ENCODE peak calls at places on chromosomes 13 and 19, in nine cellular contexts. W, M, K, C, E, B, Z, V and L are unnamed samples.

GRCh38 chr19:52170304-52170703 is 1.1 kb downstream of the ZNF836 start:
- DNase-seq in W (no peak), M (no peak), K (no peak), C (no peak), E (no peak), B (no peak), Z (no peak), V (no peak), L (no peak)

GRCh38 chr13:29382021-29382420 is 213.5 kb downstream of the SLC7A1 start:
- DNase-seq in W (no peak), M (no peak), K (no peak), C (no peak), E (no peak), B (no peak), Z (no peak), V (no peak), L (no peak)

GRCh38 chr19:48633148-48634035 is 3.8 kb downstream of the DBP start:
- DNase-seq in W (peak), M (no peak), K (no peak), C (no peak), E (no peak), B (no peak), Z (no peak), V (no peak), L (no peak)

GRCh38 chr19:30360378-30361106 is 11.6 kb upstream of the ZNF536 start:
- DNase-seq in W (no peak), M (no peak), K (peak), C (no peak), E (no peak), B (no peak), Z (no peak), V (no peak), L (no peak)

GRCh38 chr19:4908311-4908710 is 990 bp upstream of the UHRF1 start:
- DNase-seq in W (no peak), M (no peak), K (no peak), C (no peak), E (no peak), B (no peak), Z (no peak), V (no peak), L (no peak)

GRCh38 chr19:38277969-38278680 is 13.8 kb downstream of the SPINT2 start:
- DNase-seq in W (no peak), M (no peak), K (no peak), C (no peak), E (no peak), B (peak), Z (no peak), V (no peak), L (no peak)

GRCh38 chr13:57640582-57640981 is 9.0 kb downstream of the PCDH17 start:
- DNase-seq in W (no peak), M (no peak), K (no peak), C (no peak), E (no peak), B (no peak), Z (no peak), V (no peak), L (no peak)

GRCh38 chr19:5623397-5624153 is 692 bp downstream of the SAFB start:
- DNase-seq in W (no peak), M (no peak), K (no peak), C (no peak), E (peak), B (no peak), Z (no peak), V (no peak), L (no peak)

GRCh38 chr19:2631213-2631821 is 71.2 kb downstream of the GNG7 start:
- DNase-seq in W (no peak), M (peak), K (no peak), C (no peak), E (no peak), B (no peak), Z (no peak), V (no peak), L (no peak)

GRCh38 chr19:32172761-32173160 is 172.6 kb upstream of the ZNF507 start:
- DNase-seq in W (no peak), M (no peak), K (no peak), C (no peak), E (no peak), B (no peak), Z (peak), V (no peak), L (no peak)

GRCh38 chr19:3606174-3606689 is 443 bp downstream of the TBXA2R start:
- DNase-seq in W (peak), M (no peak), K (peak), C (no peak), E (no peak), B (peak), Z (no peak), V (peak), L (no peak)

GRCh38 chr13:77048592-77048991 is 21.6 kb upstream of the FBXL3 start:
- DNase-seq in W (no peak), M (no peak), K (no peak), C (no peak), E (no peak), B (no peak), Z (no peak), V (peak), L (no peak)

GRCh38 chr13:32642316-32642715 is 56.1 kb downstream of the PDS5B start:
- DNase-seq in W (no peak), M (no peak), K (no peak), C (no peak), E (no peak), B (no peak), Z (no peak), V (no peak), L (no peak)

GRCh38 chr19:11380653-11381534 is 3.2 kb downstream of the EPOR start:
- DNase-seq in W (peak), M (peak), K (peak), C (peak), E (peak), B (peak), Z (peak), V (peak), L (peak)

GRCh38 chr19:1566392-1567115 is 1.6 kb downstream of the MEX3D start:
- DNase-seq in W (peak), M (no peak), K (peak), C (no peak), E (peak), B (peak), Z (no peak), V (peak), L (no peak)

GRCh38 chr13:45331981-45332830 is 8.8 kb downstream of the TPT1 start:
- DNase-seq in W (no peak), M (no peak), K (no peak), C (no peak), E (peak), B (peak), Z (no peak), V (no peak), L (no peak)

GRCh38 chr19:1907563-1908363 is 2.6 kb downstream of the ADAT3 start:
- DNase-seq in W (peak), M (no peak), K (no peak), C (no peak), E (peak), B (no peak), Z (no peak), V (no peak), L (no peak)

GRCh38 chr19:33904681-33905080 is 108.0 kb downstream of the KCTD15 start:
- DNase-seq in W (no peak), M (no peak), K (no peak), C (no peak), E (no peak), B (no peak), Z (no peak), V (peak), L (no peak)

GRCh38 chr19:30313353-30313750 is 58.8 kb upstream of the ZNF536 start:
- DNase-seq in W (no peak), M (no peak), K (no peak), C (no peak), E (no peak), B (no peak), Z (no peak), V (no peak), L (no peak)

GRCh38 chr13:45107539-45107938 is 12.8 kb upstream of the GTF2F2 start:
- DNase-seq in W (no peak), M (no peak), K (no peak), C (no peak), E (no peak), B (no peak), Z (no peak), V (no peak), L (no peak)

GRCh38 chr13:113653264-113654174 is 4.5 kb downstream of the ATP4B start:
- DNase-seq in W (no peak), M (no peak), K (peak), C (no peak), E (no peak), B (no peak), Z (peak), V (peak), L (no peak)

GRCh38 chr13:101640797-101641400 is 188.4 kb downstream of the ITGBL1 start:
- DNase-seq in W (no peak), M (no peak), K (no peak), C (no peak), E (no peak), B (peak), Z (no peak), V (no peak), L (no peak)

GRCh38 chr13:85236431-85236830 is 562.8 kb downstream of the SLITRK6 start:
- DNase-seq in W (no peak), M (no peak), K (no peak), C (no peak), E (no peak), B (no peak), Z (no peak), V (no peak), L (no peak)

GRCh38 chr13:92602560-92602959 is 624.0 kb upstream of the GPC6 start:
- DNase-seq in W (no peak), M (no peak), K (no peak), C (no peak), E (no peak), B (no peak), Z (no peak), V (no peak), L (no peak)

GRCh38 chr13:45575830-45576180 is 39.7 kb downstream of the ERICH6B start:
- DNase-seq in W (no peak), M (no peak), K (no peak), C (no peak), E (no peak), B (no peak), Z (no peak), V (no peak), L (no peak)

GRCh38 chr19:38729653-38730469 is 14.4 kb downstream of the CAPN12 start:
- DNase-seq in W (peak), M (peak), K (no peak), C (peak), E (peak), B (peak), Z (no peak), V (peak), L (peak)

GRCh38 chr13:36536546-36536945 is 104.3 kb downstream of the CCNA1 start:
- DNase-seq in W (no peak), M (no peak), K (no peak), C (no peak), E (no peak), B (no peak), Z (no peak), V (no peak), L (no peak)

GRCh38 chr13:20353973-20354372 is 121.9 kb upstream of the GJB6 start:
- DNase-seq in W (no peak), M (no peak), K (no peak), C (no peak), E (no peak), B (peak), Z (no peak), V (no peak), L (no peak)

GRCh38 chr19:38741670-38742069 is 2.6 kb downstream of the CAPN12 start:
- DNase-seq in W (no peak), M (no peak), K (no peak), C (no peak), E (peak), B (no peak), Z (no peak), V (no peak), L (no peak)

GRCh38 chr13:24083722-24084421 is 76.6 kb upstream of the SPATA13 start:
- DNase-seq in W (no peak), M (no peak), K (no peak), C (no peak), E (no peak), B (no peak), Z (no peak), V (no peak), L (no peak)

GRCh38 chr19:511101-511841 is 4.0 kb downstream of the TPGS1 start:
- DNase-seq in W (peak), M (peak), K (no peak), C (peak), E (peak), B (no peak), Z (no peak), V (peak), L (peak)

GRCh38 chr13:102597029-102598015 is 536 bp downstream of the TPP2 start:
- DNase-seq in W (peak), M (peak), K (no peak), C (no peak), E (peak), B (peak), Z (no peak), V (no peak), L (peak)

GRCh38 chr19:2440515-2440914 is 13.1 kb upstream of the TIMM13 start:
- DNase-seq in W (no peak), M (no peak), K (no peak), C (no peak), E (no peak), B (no peak), Z (no peak), V (no peak), L (no peak)

GRCh38 chr13:68358218-68358817 is 1128.2 kb upstream of the PCDH9 start:
- DNase-seq in W (no peak), M (no peak), K (no peak), C (no peak), E (no peak), B (no peak), Z (no peak), V (no peak), L (no peak)

GRCh38 chr13:111034811-111035210 is 80.3 kb upstream of the ARHGEF7 start:
- DNase-seq in W (no peak), M (no peak), K (no peak), C (no peak), E (no peak), B (peak), Z (no peak), V (no peak), L (no peak)

GRCh38 chr13:108968566-108968965 is 339.2 kb downstream of the MYO16 start:
- DNase-seq in W (no peak), M (no peak), K (no peak), C (no peak), E (no peak), B (no peak), Z (no peak), V (no peak), L (no peak)

GRCh38 chr13:21458457-21458815 is 667 bp downstream of the ZDHHC20 start:
- DNase-seq in W (peak), M (no peak), K (peak), C (peak), E (peak), B (peak), Z (no peak), V (peak), L (peak)